ENCODE peak calls at places on chromosomes 7 and 10, in nine cellular contexts. A is CD8-positive, alpha-beta T cell; Q is foreskin keratinocyte; G is Panc1; P is RWPE2; X is naive thymus-derived CD4-positive, alpha-beta T cell; D is upper lobe of right lung; U is psoas muscle; R is pancreas. O is an unnamed sample.

GRCh38 chr10:84356951-84357350 is 28.6 kb downstream of the CCSER2 start:
- ATAC-seq in P (no peak), X (peak; percentile 66), Q (no peak), A (peak; percentile 66), U (no peak), R (no peak), D (no peak), G (no peak), O (no peak)

GRCh38 chr7:157276731-157277562 is 59.9 kb upstream of the DNAJB6 start:
- ATAC-seq in G (no peak), R (peak; percentile 9), A (peak; percentile 47), X (peak; percentile 68), P (peak; percentile 4), Q (peak; percentile 4), U (no peak), D (no peak), O (no peak)

GRCh38 chr10:95556994-95557767 is 4.0 kb downstream of the SORBS1 start:
- ATAC-seq in U (no peak), D (no peak), X (no peak), P (no peak), R (no peak), G (no peak), Q (no peak), A (no peak), O (no peak)

GRCh38 chr10:101032637-101033201 is 1.7 kb downstream of the SFXN3 start:
- ATAC-seq in D (peak; percentile 63), R (peak; percentile 48), G (peak; percentile 56), A (peak; percentile 18), P (peak; percentile 77), X (peak; percentile 28), Q (peak; percentile 70), U (peak; percentile 38), O (peak; percentile 58)

GRCh38 chr10:25059990-25060389 is 43.6 kb downstream of the THNSL1 start:
- ATAC-seq in A (no peak), R (peak; percentile 44), D (peak; percentile 78), G (peak; percentile 81), X (no peak), P (peak; percentile 83), Q (peak; percentile 63), U (peak; percentile 63), O (peak; percentile 16)

GRCh38 chr10:78991187-78991586 is 77.6 kb upstream of the ZMIZ1 start:
- ATAC-seq in X (peak; percentile 38), Q (peak; percentile 93), U (no peak), G (no peak), D (no peak), P (peak; percentile 98), R (no peak), A (no peak), O (no peak)

GRCh38 chr10:28841625-28842024 is 164.3 kb downstream of the BAMBI start:
- ATAC-seq in P (no peak), D (no peak), Q (no peak), A (no peak), U (peak; percentile 88), G (no peak), X (no peak), R (no peak), O (no peak)

GRCh38 chr7:43553999-43554398 is 28.9 kb upstream of the STK17A start:
- ATAC-seq in Q (no peak), P (peak; percentile 58), R (no peak), A (peak; percentile 54), U (peak; percentile 53), D (peak; percentile 89), X (peak; percentile 78), G (no peak), O (peak; percentile 31)

GRCh38 chr7:101816499-101817030 is 861 bp upstream of the CUX1 start:
- ATAC-seq in D (peak; percentile 53), G (peak; percentile 56), A (no peak), X (no peak), R (peak; percentile 44), U (peak; percentile 34), Q (no peak), P (no peak), O (peak; percentile 44)

GRCh38 chr10:130438861-130439260 is 302.7 kb downstream of the GLRX3 start:
- ATAC-seq in P (no peak), D (no peak), R (no peak), G (no peak), Q (no peak), X (no peak), A (no peak), U (no peak), O (no peak)

GRCh38 chr7:13641699-13642098 is 347.8 kb downstream of the ETV1 start:
- ATAC-seq in A (no peak), Q (no peak), U (no peak), R (peak; percentile 77), G (peak; percentile 94), D (peak; percentile 52), P (no peak), X (no peak), O (no peak)

GRCh38 chr7:131556912-131557457 is 557 bp upstream of the PODXL start:
- ATAC-seq in R (peak; percentile 10), P (peak; percentile 6), U (no peak), A (no peak), Q (no peak), X (no peak), D (no peak), G (peak; percentile 2), O (no peak)

GRCh38 chr10:125084191-125085186 is 75.9 kb downstream of the CTBP2 start:
- ATAC-seq in R (peak; percentile 92), G (peak; percentile 94), U (peak; percentile 89), P (peak; percentile 93), A (no peak), D (peak; percentile 44), X (no peak), Q (peak; percentile 97), O (peak; percentile 87)

GRCh38 chr10:97729014-97729413 is 7.9 kb upstream of the ZFYVE27 start:
- ATAC-seq in X (no peak), R (no peak), P (no peak), D (no peak), Q (no peak), A (no peak), U (no peak), G (no peak), O (no peak)

GRCh38 chr10:28569506-28570159 is 36.7 kb downstream of the WAC start:
- ATAC-seq in X (no peak), R (peak; percentile 78), G (no peak), U (no peak), P (peak; percentile 58), A (no peak), Q (peak; percentile 84), D (no peak), O (no peak)

GRCh38 chr10:74056081-74056818 is 58.3 kb downstream of the VCL start:
- ATAC-seq in D (peak; percentile 91), X (peak; percentile 50), P (peak; percentile 83), G (peak; percentile 76), Q (peak; percentile 73), A (peak; percentile 26), R (peak; percentile 69), U (peak; percentile 91), O (peak; percentile 49)

GRCh38 chr10:30637881-30638467 is 8.4 kb upstream of the LYZL2 start:
- ATAC-seq in P (peak; percentile 99), A (no peak), U (peak; percentile 34), G (peak; percentile 91), D (no peak), R (no peak), Q (peak; percentile 97), X (no peak), O (no peak)

GRCh38 chr7:77330169-77330882 is 85.8 kb downstream of the GSAP start:
- ATAC-seq in P (no peak), A (peak; percentile 50), R (no peak), U (no peak), D (peak; percentile 71), G (no peak), X (peak; percentile 66), Q (peak; percentile 24), O (no peak)

DNA sequence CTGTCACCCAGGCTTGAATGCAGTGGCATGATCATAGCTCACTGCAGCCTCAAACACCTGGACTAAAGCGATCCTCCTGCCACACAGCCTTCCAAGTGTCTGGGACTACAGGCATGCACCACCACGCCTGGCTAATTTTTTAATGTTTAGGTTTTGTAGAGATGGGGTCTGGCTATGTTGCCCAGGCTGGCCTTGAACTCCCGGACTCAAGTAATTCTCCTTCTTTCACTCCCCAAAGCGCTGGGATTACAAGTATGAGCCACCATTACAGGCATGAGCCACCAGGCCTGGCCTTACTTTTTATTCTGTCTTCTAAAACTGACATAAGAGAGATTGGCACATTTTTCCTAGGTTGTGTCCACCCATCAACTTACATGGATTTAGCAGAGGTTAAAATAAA is 33.3 kb downstream of the TACC2 start:
- ATAC-seq in U (no peak), G (no peak), R (no peak), X (no peak), Q (no peak), A (no peak), P (no peak), D (no peak), O (no peak)
- H3K27ac ChIP-seq in U (peak overlapping the region; percentile 98), G (no peak overlapping the region), R (no peak overlapping the region), X (no peak overlapping the region), Q (no peak overlapping the region), A (no peak overlapping the region), P (no peak overlapping the region), D (no peak overlapping the region), O (peak overlapping the region; percentile 90)

GRCh38 chr7:27104244-27105149 is 2.0 kb upstream of the HOXA2 start:
- ATAC-seq in P (no peak), A (no peak), D (no peak), G (no peak), R (no peak), U (no peak), Q (no peak), X (no peak), O (no peak)
- H3K27ac ChIP-seq in P (no peak overlapping the region), A (no peak overlapping the region), D (peak overlapping the region; percentile 91), G (peak overlapping the region; percentile 85), R (no peak overlapping the region), U (peak overlapping the region; percentile 23), Q (no peak overlapping the region), X (no peak overlapping the region), O (peak overlapping the region; percentile 94)

GRCh38 chr10:75428434-75429158 is 2.8 kb upstream of the LRMDA start:
- ATAC-seq in P (peak; percentile 65), R (no peak), X (peak; percentile 66), G (peak; percentile 50), Q (peak; percentile 82), A (no peak), U (peak; percentile 29), D (no peak), O (no peak)
- H3K27ac ChIP-seq in P (peak overlapping the region; percentile 56), R (peak overlapping the region; percentile 88), X (no peak overlapping the region), G (no peak overlapping the region), Q (peak overlapping the region; percentile 63), A (no peak overlapping the region), U (peak overlapping the region; percentile 23), D (peak overlapping the region; percentile 47), O (no peak overlapping the region)

GRCh38 chr7:35993113-35993512 is 159.9 kb upstream of the EEPD1 start:
- ATAC-seq in Q (no peak), P (peak; percentile 29), D (no peak), U (no peak), X (no peak), A (no peak), G (peak; percentile 61), R (no peak), O (no peak)

GRCh38 chr7:35991511-35992232 is 161.4 kb upstream of the EEPD1 start:
- ATAC-seq in Q (no peak), D (no peak), G (no peak), P (no peak), A (no peak), R (no peak), X (no peak), U (no peak), O (no peak)

GRCh38 chr7:35993663-35994622 is 159.1 kb upstream of the EEPD1 start:
- ATAC-seq in P (peak; percentile 97), D (peak; percentile 30), A (no peak), G (peak; percentile 83), Q (peak; percentile 78), U (no peak), R (no peak), X (no peak), O (no peak)

GRCh38 chr7:35992436-35992835 is 160.6 kb upstream of the EEPD1 start:
- ATAC-seq in A (no peak), G (peak; percentile 59), U (no peak), X (no peak), D (no peak), P (peak; percentile 37), Q (peak; percentile 77), R (no peak), O (no peak)

GRCh38 chr7:35995334-35995733 is 157.7 kb upstream of the EEPD1 start:
- ATAC-seq in R (no peak), Q (no peak), A (no peak), U (no peak), G (no peak), P (no peak), X (no peak), D (no peak), O (no peak)
- H3K27ac ChIP-seq in R (no peak overlapping the region), Q (no peak overlapping the region), A (no peak overlapping the region), U (no peak overlapping the region), G (peak overlapping the region; percentile 5), P (no peak overlapping the region), X (no peak overlapping the region), D (no peak overlapping the region), O (no peak overlapping the region)